ENCODE peak calls at places on chromosomes 7 and 10, in nine cellular contexts. M is psoas muscle, U is mesendoderm, Z is colonic mucosa, A is hepatocyte, T is adrenal gland, L is body of pancreas, J is upper lobe of right lung, Y is Panc1. S is an unnamed sample. For H3K36me3, the result is how much of the 10 kb centered on the place peaks cover.

GRCh38 chr10:27724287-27724686 is 21.3 kb downstream of the MKX start:
- DNase-seq in L (no peak), J (no peak), M (no peak), T (no peak), U (peak), Z (no peak), Y (no peak), A (no peak), S (no peak)

GRCh38 chr7:47635091-47636090 is 53.5 kb upstream of the TNS3 start:
- DNase-seq in Y (no peak), M (no peak), Z (peak), L (peak), A (peak), T (peak), J (peak), U (peak), S (peak)

GRCh38 chr7:47576909-47577255 is 5.0 kb downstream of the TNS3 start:
- DNase-seq in J (no peak), L (peak), U (no peak), Y (no peak), A (no peak), M (no peak), T (no peak), Z (no peak), S (no peak)

GRCh38 chr10:14601872-14602725 is 172.6 kb downstream of the FAM107B start:
- DNase-seq in M (no peak), T (peak), U (peak), Z (no peak), A (peak), L (peak), J (no peak), Y (no peak), S (no peak)

GRCh38 chr7:51236470-51237127 is 80.0 kb downstream of the COBL start:
- DNase-seq in L (no peak), Y (no peak), T (peak), Z (no peak), M (no peak), A (no peak), U (no peak), J (no peak), S (no peak)

GRCh38 chr10:76553231-76553630 is 1084.4 kb downstream of the KCNMA1 start:
- DNase-seq in Z (no peak), M (no peak), Y (no peak), U (no peak), T (no peak), A (peak), L (no peak), J (no peak), S (no peak)

GRCh38 chr7:121941836-121942235 is 68.9 kb downstream of the PTPRZ1 start:
- DNase-seq in Y (no peak), M (no peak), J (no peak), U (no peak), T (no peak), A (no peak), Z (no peak), L (no peak), S (no peak)

GRCh38 chr10:102681696-102682095 is 32.5 kb downstream of the ARL3 start:
- DNase-seq in U (no peak), J (no peak), A (no peak), T (no peak), L (no peak), M (no peak), Y (no peak), Z (no peak), S (no peak)

GRCh38 chr10:82150123-82150900 is 275.3 kb downstream of the NRG3 start:
- DNase-seq in A (peak), L (peak), M (no peak), J (peak), Z (no peak), U (peak), T (peak), Y (no peak), S (no peak)

GRCh38 chr7:43764807-43765491 is 6.5 kb downstream of the BLVRA start:
- DNase-seq in T (peak), M (no peak), Y (peak), Z (no peak), L (no peak), J (no peak), U (no peak), A (peak), S (no peak)

GRCh38 chr10:99937630-99938029 is 72.1 kb downstream of the DNMBP start:
- DNase-seq in M (no peak), J (no peak), Z (no peak), A (no peak), T (no peak), Y (no peak), L (no peak), U (no peak), S (no peak)

GRCh38 chr7:77222065-77222464 is 22.4 kb upstream of the FGL2 start:
- DNase-seq in M (no peak), U (no peak), T (no peak), Z (no peak), L (no peak), J (no peak), Y (no peak), A (no peak), S (no peak)

GRCh38 chr7:90723233-90723632 is 127.1 kb downstream of the CDK14 start:
- DNase-seq in A (no peak), Y (no peak), U (no peak), M (no peak), Z (no peak), J (no peak), L (peak), T (no peak), S (no peak)

GRCh38 chr10:126481181-126481580 is 92.9 kb upstream of the ADAM12 start:
- DNase-seq in J (no peak), Y (peak), M (no peak), Z (no peak), A (no peak), T (no peak), U (no peak), L (no peak), S (no peak)

GRCh38 chr10:14466256-14466655 is 135.5 kb upstream of the FRMD4A start:
- DNase-seq in M (no peak), J (no peak), Y (no peak), L (no peak), T (no peak), U (no peak), Z (no peak), A (no peak), S (no peak)

GRCh38 chr10:9302142-9302746 is 1247.8 kb downstream of the GATA3 start:
- DNase-seq in Z (no peak), J (no peak), U (peak), A (peak), Y (peak), M (no peak), T (no peak), L (no peak), S (no peak)

GRCh38 chr7:107150375-107151073 is 18.3 kb upstream of the HBP1 start:
- DNase-seq in Z (peak), A (peak), T (peak), M (peak), L (peak), Y (no peak), J (no peak), U (peak), S (peak)

GRCh38 chr10:14687340-14687739 is 87.4 kb downstream of the FAM107B start:
- DNase-seq in Z (no peak), L (no peak), Y (no peak), T (no peak), A (no peak), J (no peak), M (no peak), U (no peak), S (no peak)

GRCh38 chr7:101860316-101861222 is 43.1 kb downstream of the CUX1 start:
- DNase-seq in Y (no peak), M (no peak), T (no peak), Z (no peak), A (no peak), J (no peak), L (no peak), U (no peak), S (no peak)

DNA sequence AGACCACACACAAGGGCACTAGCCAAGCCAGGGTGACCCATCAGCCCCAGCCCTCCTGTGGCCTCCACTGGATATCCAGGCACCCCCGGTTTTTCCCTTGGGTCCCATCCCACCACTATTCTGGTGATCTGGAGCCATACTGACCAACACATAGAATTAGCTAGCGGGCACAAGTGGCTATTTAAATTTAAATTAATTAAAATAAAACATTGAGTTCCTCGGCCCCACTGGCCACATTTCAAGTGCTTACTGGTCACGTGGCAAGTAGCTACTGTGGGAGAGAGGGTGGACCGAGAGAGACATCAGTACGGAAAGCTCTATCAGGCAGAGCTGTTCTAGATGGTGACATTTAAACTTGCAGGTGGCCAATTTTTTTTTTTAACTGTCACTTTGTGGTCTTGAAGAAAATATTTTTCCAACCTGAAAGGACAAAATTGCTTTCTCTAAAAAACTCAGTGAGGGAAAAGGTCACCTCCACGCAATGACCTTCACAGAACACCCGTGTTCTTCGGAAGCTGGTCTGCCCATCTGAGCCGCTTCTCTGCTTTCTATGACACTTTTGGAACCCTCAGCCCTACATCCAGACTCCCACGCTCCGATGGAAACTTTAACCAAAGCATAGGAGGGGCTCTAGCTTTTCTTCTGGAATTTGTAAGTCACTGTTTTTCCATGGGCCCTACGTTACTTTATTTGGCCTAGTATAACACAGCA is 30.0 kb downstream of the HIPK2 start:
- DNase-seq in Z (no peak), A (no peak), L (no peak), Y (no peak), U (no peak), T (no peak), M (no peak), J (no peak), S (no peak)
- H3K27ac ChIP-seq in Z (no peak), A (no peak), L (no peak), Y (no peak), U (no peak), T (peak), M (peak), J (no peak), S (peak)

GRCh38 chr7:36409180-36409579 is 19.5 kb downstream of the ANLN start:
- DNase-seq in Z (no peak), Y (no peak), M (no peak), U (no peak), T (no peak), A (no peak), J (no peak), L (no peak), S (no peak)
- H3K36me3 ChIP-seq in Z (under half), Y (half or more), M (under half), U (under half), T (under half), A (under half), J (under half), L (under half), S (under half)

DNA sequence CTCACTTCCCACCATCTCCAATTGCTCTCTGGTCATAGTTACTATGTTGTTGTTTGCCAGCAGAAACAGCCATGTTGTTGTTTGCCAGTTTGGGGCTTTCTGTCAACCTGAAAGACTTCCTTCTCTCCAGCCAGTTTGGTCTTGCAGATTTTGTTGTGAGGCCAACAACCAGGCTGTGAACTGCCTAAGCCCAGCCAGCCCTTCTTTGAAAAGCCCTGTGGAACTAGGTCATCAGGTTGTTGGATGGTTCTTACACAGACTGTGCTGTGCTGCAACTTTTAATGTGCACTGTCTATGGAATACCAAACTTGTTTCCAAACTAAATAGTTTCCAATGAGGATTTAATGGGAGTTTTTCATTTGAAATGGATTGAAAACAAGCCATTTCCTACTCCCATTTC is 592.7 kb upstream of the GALNT17 start:
- DNase-seq in Z (no peak), J (no peak), M (no peak), L (no peak), A (no peak), Y (no peak), T (no peak), U (no peak), S (no peak)
- H3K27ac ChIP-seq in Z (no peak), J (no peak), M (peak), L (no peak), A (no peak), Y (no peak), T (no peak), U (no peak), S (no peak)

GRCh38 chr7:148986737-148987009 is 41.6 kb downstream of the PDIA4 start:
- DNase-seq in Y (no peak), A (no peak), U (no peak), J (no peak), M (no peak), Z (no peak), L (no peak), T (no peak), S (no peak)
- H3K36me3 ChIP-seq in Y (under half), A (under half), U (under half), J (under half), M (under half), Z (under half), L (under half), T (under half), S (under half)

GRCh38 chr7:111734955-111735660 is 172.8 kb upstream of the IMMP2L start:
- DNase-seq in Z (no peak), Y (no peak), T (no peak), M (no peak), L (no peak), J (no peak), U (no peak), A (no peak), S (no peak)

GRCh38 chr7:111730476-111731300 is 168.4 kb upstream of the IMMP2L start:
- DNase-seq in J (no peak), A (peak), M (no peak), U (peak), L (no peak), T (no peak), Y (no peak), Z (no peak), S (no peak)

GRCh38 chr7:111729483-111729882 is 167.2 kb upstream of the IMMP2L start:
- DNase-seq in Z (no peak), M (no peak), Y (no peak), J (no peak), T (no peak), L (no peak), U (peak), A (no peak), S (no peak)

GRCh38 chr7:111735661-111736323 is 173.5 kb upstream of the IMMP2L start:
- DNase-seq in A (peak), U (peak), Y (peak), L (peak), T (peak), M (no peak), J (no peak), Z (peak), S (no peak)

DNA sequence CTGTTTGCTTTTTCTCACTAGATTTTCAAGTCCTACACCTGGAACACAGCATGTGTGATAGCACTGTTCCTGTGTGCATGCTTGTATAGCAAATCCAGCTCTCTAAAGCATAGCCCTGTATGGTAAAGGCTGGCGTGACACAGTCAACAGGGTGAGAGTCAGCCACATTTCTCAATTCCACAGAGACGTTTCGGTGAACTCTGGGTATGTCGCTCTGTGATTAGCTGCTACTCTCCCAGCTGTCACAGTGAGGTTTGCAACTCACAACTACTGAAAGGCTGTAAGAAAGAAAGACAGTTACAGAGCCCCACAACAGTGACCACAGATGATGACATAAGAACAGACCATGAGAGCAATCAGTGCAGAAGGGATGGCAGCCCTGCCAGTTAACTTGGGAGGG is 170.6 kb upstream of the IMMP2L start:
- DNase-seq in U (no peak), L (no peak), Z (no peak), T (no peak), Y (no peak), M (no peak), A (no peak), J (no peak), S (no peak)
- H3K27ac ChIP-seq in U (no peak), L (no peak), Z (no peak), T (no peak), Y (no peak), M (no peak), A (no peak), J (no peak), S (no peak)

GRCh38 chr7:1503816-1504775 is at the start of gene INTS1:
- DNase-seq in L (peak), Z (peak), M (peak), A (peak), U (peak), Y (no peak), T (peak), J (peak), S (peak)

GRCh38 chr7:1505731-1506550 is 1.8 kb upstream of the INTS1 start:
- DNase-seq in M (no peak), L (peak), Y (no peak), Z (peak), J (peak), U (peak), A (no peak), T (peak), S (no peak)

GRCh38 chr7:1501487-1502270 is 2.5 kb downstream of the INTS1 start:
- DNase-seq in A (no peak), T (no peak), Z (no peak), Y (no peak), M (no peak), L (no peak), J (no peak), U (no peak), S (no peak)

GRCh38 chr7:1502845-1503244 is 1.3 kb downstream of the INTS1 start:
- DNase-seq in L (no peak), J (no peak), Z (no peak), A (no peak), U (no peak), Y (no peak), M (no peak), T (no peak), S (no peak)

GRCh38 chr7:1503390-1503789 is 799 bp downstream of the INTS1 start:
- DNase-seq in A (no peak), L (no peak), Z (no peak), Y (no peak), U (no peak), M (no peak), J (no peak), T (no peak), S (no peak)
- H3K36me3 ChIP-seq in A (under half), L (under half), Z (under half), Y (under half), U (under half), M (under half), J (under half), T (under half), S (under half)

GRCh38 chr7:67525588-67525987 is 529.0 kb downstream of the TYW1 start:
- DNase-seq in T (no peak), U (peak), L (no peak), A (no peak), Z (no peak), Y (no peak), J (no peak), M (no peak), S (no peak)
- H3K27ac ChIP-seq in T (no peak), U (peak), L (no peak), A (no peak), Z (no peak), Y (no peak), J (no peak), M (no peak), S (no peak)